ENCODE peak calls at places on chromosomes 5 and 9, in ten cellular contexts. S is HT1080, X is Kasumi-1, R is ELR, G is GM19239, W is H7, O is ACHN, Y is HFFc6, K is heart left ventricle, H is sciatic nerve. U is an unnamed sample.
A peak's percentile ranks its signal among the peaks of the same experiment; 100 is the strongest.

GRCh38 chr5:33241826-33242225 is 198.9 kb upstream of the TARS1 start:
- DNase-seq in S (no peak), X (peak; percentile 61), R (no peak), G (no peak), W (no peak), O (no peak), Y (no peak), K (no peak), H (no peak), U (no peak)

GRCh38 chr5:98770911-98771322 is 2.5 kb upstream of the RGMB start:
- DNase-seq in S (peak; percentile 47), X (peak; percentile 43), R (no peak), G (no peak), W (no peak), O (peak; percentile 34), Y (no peak), K (no peak), H (no peak), U (no peak)

GRCh38 chr5:62263401-62263800 is 42.6 kb upstream of the KIF2A start:
- DNase-seq in S (no peak), X (no peak), R (no peak), G (no peak), W (no peak), O (no peak), Y (no peak), K (no peak), H (no peak), U (no peak)

GRCh38 chr9:120714846-120715231 is 569 bp upstream of the MEGF9 start:
- DNase-seq in S (no peak), X (no peak), R (no peak), G (no peak), W (no peak), O (no peak), Y (no peak), K (no peak), H (peak; percentile 74), U (no peak)

GRCh38 chr5:150413176-150413901 is 629 bp upstream of the CD74 start:
- DNase-seq in S (no peak), X (no peak), R (no peak), G (no peak), W (peak; percentile 21), O (no peak), Y (no peak), K (no peak), H (no peak), U (no peak)

GRCh38 chr9:128556915-128557634 is 4.7 kb downstream of the SPTAN1 start:
- DNase-seq in S (no peak), X (no peak), R (no peak), G (no peak), W (no peak), O (no peak), Y (no peak), K (no peak), H (no peak), U (no peak)

GRCh38 chr5:90899014-90899604 is 340.5 kb downstream of the ADGRV1 start:
- DNase-seq in S (no peak), X (no peak), R (no peak), G (no peak), W (no peak), O (no peak), Y (no peak), K (no peak), H (no peak), U (no peak)

GRCh38 chr9:6055213-6055612 is 39.8 kb upstream of the RANBP6 start:
- DNase-seq in S (peak; percentile 85), X (peak; percentile 68), R (peak; percentile 88), G (peak; percentile 22), W (peak; percentile 26), O (peak; percentile 79), Y (peak; percentile 81), K (no peak), H (no peak), U (peak; percentile 67)

GRCh38 chr9:94680621-94681020 is 41.3 kb upstream of the FBP1 start:
- DNase-seq in S (no peak), X (no peak), R (no peak), G (no peak), W (no peak), O (no peak), Y (no peak), K (no peak), H (no peak), U (no peak)

GRCh38 chr9:89455356-89455824 is 42.5 kb downstream of the SEMA4D start:
- DNase-seq in S (no peak), X (peak; percentile 33), R (no peak), G (no peak), W (no peak), O (no peak), Y (no peak), K (no peak), H (no peak), U (no peak)

GRCh38 chr5:125657936-125658335 is 765.3 kb upstream of the GRAMD2B start:
- DNase-seq in S (no peak), X (no peak), R (no peak), G (no peak), W (no peak), O (no peak), Y (no peak), K (no peak), H (no peak), U (no peak)

GRCh38 chr9:33263936-33264472 is 504 bp downstream of the BAG1 start:
- DNase-seq in S (peak; percentile 11), X (no peak), R (peak; percentile 55), G (no peak), W (no peak), O (peak; percentile 15), Y (no peak), K (peak; percentile 61), H (peak; percentile 81), U (peak; percentile 60)

GRCh38 chr5:150588495-150588890 is 52.0 kb upstream of the SYNPO start:
- DNase-seq in S (no peak), X (no peak), R (no peak), G (no peak), W (no peak), O (no peak), Y (no peak), K (no peak), H (no peak), U (no peak)

GRCh38 chr9:20551835-20552234 is 70.5 kb downstream of the MLLT3 start:
- DNase-seq in S (no peak), X (no peak), R (peak; percentile 19), G (peak; percentile 12), W (no peak), O (no peak), Y (no peak), K (no peak), H (no peak), U (no peak)

GRCh38 chr9:99305124-99305523 is 83.0 kb downstream of the SEC61B start:
- DNase-seq in S (no peak), X (no peak), R (no peak), G (no peak), W (no peak), O (no peak), Y (no peak), K (no peak), H (no peak), U (no peak)

GRCh38 chr5:137734962-137735530 is 843 bp downstream of the KLHL3 start:
- DNase-seq in S (no peak), X (no peak), R (peak; percentile 50), G (no peak), W (peak; percentile 24), O (peak; percentile 39), Y (no peak), K (peak; percentile 58), H (no peak), U (peak; percentile 75)

GRCh38 chr5:113974976-113975375 is 386.9 kb upstream of the KCNN2 start:
- DNase-seq in S (no peak), X (no peak), R (no peak), G (no peak), W (no peak), O (no peak), Y (no peak), K (no peak), H (no peak), U (no peak)

GRCh38 chr9:104915739-104916138 is 12.2 kb downstream of the ABCA1 start:
- DNase-seq in S (no peak), X (no peak), R (no peak), G (no peak), W (no peak), O (no peak), Y (no peak), K (no peak), H (no peak), U (no peak)

GRCh38 chr5:106454651-106455415 is 1215.9 kb downstream of the EFNA5 start:
- DNase-seq in S (peak; percentile 75), X (peak; percentile 44), R (peak; percentile 51), G (no peak), W (peak; percentile 4), O (peak; percentile 45), Y (no peak), K (no peak), H (no peak), U (peak; percentile 80)

GRCh38 chr9:4381744-4382143 is 81.9 kb upstream of the GLIS3 start:
- DNase-seq in S (no peak), X (no peak), R (no peak), G (no peak), W (no peak), O (no peak), Y (no peak), K (no peak), H (no peak), U (peak; percentile 65)

GRCh38 chr9:98958271-98958989 is 14.7 kb downstream of the COL15A1 start:
- DNase-seq in S (peak; percentile 46), X (no peak), R (peak; percentile 77), G (no peak), W (no peak), O (no peak), Y (peak; percentile 95), K (no peak), H (no peak), U (no peak)